ENCODE peak calls at places on chromosome 20, in four cellular contexts. One of them, this sample, is unnamed.

GRCh38 chr20:45495438-45495985 is 19.9 kb downstream of the SPINT3 start:
- DNase-seq in NCI-H1092 treated with DMSO at 0.1 percent for 48 hours: no peak
- DNase-seq in mucosa of descending colon: no peak
- DNase-seq in H54: no peak
- DNase-seq in this sample: no peak

GRCh38 chr20:2693996-2694471 is 1.5 kb downstream of the EBF4 start:
- DNase-seq in mucosa of descending colon: no peak
- DNase-seq in H54: no peak
- DNase-seq in NCI-H1092 treated with DMSO at 0.1 percent for 48 hours: no peak
- DNase-seq in this sample: no peak

GRCh38 chr20:12824353-12824752 is 184.4 kb upstream of the SPTLC3 start:
- DNase-seq in H54: no peak
- DNase-seq in mucosa of descending colon: no peak
- DNase-seq in NCI-H1092 treated with DMSO at 0.1 percent for 48 hours: no peak
- DNase-seq in this sample: peak

GRCh38 chr20:61353996-61354390 is 101.9 kb downstream of the CDH4 start:
- DNase-seq in H54: no peak
- DNase-seq in NCI-H1092 treated with DMSO at 0.1 percent for 48 hours: no peak
- DNase-seq in mucosa of descending colon: no peak
- DNase-seq in this sample: no peak

GRCh38 chr20:51966296-51966971 is 164.1 kb upstream of the SALL4 start:
- DNase-seq in mucosa of descending colon: peak
- DNase-seq in H54: peak
- DNase-seq in NCI-H1092 treated with DMSO at 0.1 percent for 48 hours: peak
- DNase-seq in this sample: no peak

GRCh38 chr20:57560554-57561355 is at the start of gene PCK1:
- DNase-seq in NCI-H1092 treated with DMSO at 0.1 percent for 48 hours: no peak
- DNase-seq in mucosa of descending colon: peak
- DNase-seq in H54: peak
- DNase-seq in this sample: no peak

GRCh38 chr20:57672164-57672563 is 37.7 kb downstream of the PMEPA1 start:
- DNase-seq in H54: no peak
- DNase-seq in NCI-H1092 treated with DMSO at 0.1 percent for 48 hours: peak
- DNase-seq in mucosa of descending colon: peak
- DNase-seq in this sample: no peak

GRCh38 chr20:46438156-46438750 is 31.8 kb upstream of the ELMO2 start:
- DNase-seq in H54: peak
- DNase-seq in mucosa of descending colon: peak
- DNase-seq in NCI-H1092 treated with DMSO at 0.1 percent for 48 hours: peak
- DNase-seq in this sample: peak

GRCh38 chr20:23161244-23161875 is 75.2 kb upstream of the CD93 start:
- DNase-seq in NCI-H1092 treated with DMSO at 0.1 percent for 48 hours: no peak
- DNase-seq in H54: no peak
- DNase-seq in mucosa of descending colon: no peak
- DNase-seq in this sample: no peak

GRCh38 chr20:3729811-3730550 is 2.5 kb upstream of the HSPA12B start:
- DNase-seq in H54: no peak
- DNase-seq in NCI-H1092 treated with DMSO at 0.1 percent for 48 hours: no peak
- DNase-seq in mucosa of descending colon: no peak
- DNase-seq in this sample: no peak

GRCh38 chr20:43941476-43942212 is 27.0 kb downstream of the TOX2 start:
- DNase-seq in NCI-H1092 treated with DMSO at 0.1 percent for 48 hours: no peak
- DNase-seq in H54: no peak
- DNase-seq in mucosa of descending colon: peak
- DNase-seq in this sample: peak

GRCh38 chr20:21125072-21125848 is 622 bp upstream of the KIZ start:
- DNase-seq in mucosa of descending colon: peak
- DNase-seq in H54: peak
- DNase-seq in NCI-H1092 treated with DMSO at 0.1 percent for 48 hours: peak
- DNase-seq in this sample: peak

GRCh38 chr20:2690213-2690612 is 2.4 kb upstream of the EBF4 start:
- DNase-seq in NCI-H1092 treated with DMSO at 0.1 percent for 48 hours: no peak
- DNase-seq in mucosa of descending colon: no peak
- DNase-seq in H54: no peak
- DNase-seq in this sample: no peak

This sample was measured in NCI-H1694 treated with DMSO at 0.1 percent for 48 hours.